ENCODE peak calls at places on chromosomes 12 and 14, in nine cellular contexts. K is sigmoid colon, N is A549, O is AG09309, S is fibroblast of mammary gland, T is lower lobe of right lung, L is PC-3, G is kidney, D is astrocyte. Q is an unnamed sample.

GRCh38 chr12:69240625-69240984 is 1.2 kb downstream of the CPSF6 start:
- DNase-seq in K (no peak), N (peak; percentile 25), L (no peak), T (no peak), D (no peak), G (no peak), S (peak; percentile 20), O (no peak), Q (no peak)

GRCh38 chr12:2976581-2976996 is 17.4 kb downstream of the TEAD4 start:
- DNase-seq in S (no peak), N (no peak), T (no peak), L (no peak), K (no peak), D (no peak), G (no peak), O (no peak), Q (no peak)

GRCh38 chr14:23079716-23080115 is 15.2 kb downstream of the ACIN1 start:
- DNase-seq in K (no peak), T (no peak), G (no peak), O (no peak), S (peak; percentile 68), D (peak; percentile 46), L (no peak), N (no peak), Q (no peak)

GRCh38 chr12:45575823-45576448 is 153.6 kb upstream of the ARID2 start:
- DNase-seq in S (peak; percentile 8), T (no peak), G (no peak), N (no peak), D (no peak), K (no peak), O (no peak), L (no peak), Q (no peak)

GRCh38 chr12:120677765-120678473 is 9.0 kb upstream of the MLEC start:
- DNase-seq in K (no peak), D (no peak), N (peak; percentile 58), T (no peak), S (peak; percentile 67), O (no peak), L (peak; percentile 53), G (peak; percentile 78), Q (peak; percentile 56)

GRCh38 chr14:24894583-24895242 is 155.2 kb downstream of the STXBP6 start:
- DNase-seq in T (no peak), D (no peak), N (no peak), S (no peak), O (no peak), G (no peak), K (no peak), L (no peak), Q (no peak)

GRCh38 chr12:21818627-21819026 is 44.1 kb upstream of the KCNJ8 start:
- DNase-seq in L (no peak), T (no peak), D (peak; percentile 46), O (peak; percentile 61), N (no peak), K (no peak), G (no peak), S (peak; percentile 72), Q (peak; percentile 42)

GRCh38 chr14:61474671-61475070 is 153.3 kb downstream of the PRKCH start:
- DNase-seq in L (no peak), N (no peak), K (no peak), O (no peak), T (no peak), G (no peak), D (no peak), S (no peak), Q (peak; percentile 64)

GRCh38 chr12:115294443-115295133 is 610.6 kb upstream of the TBX3 start:
- DNase-seq in T (no peak), S (no peak), L (peak; percentile 36), G (no peak), N (peak; percentile 84), K (no peak), O (no peak), D (peak; percentile 26), Q (peak; percentile 22)

GRCh38 chr12:29428630-29429029 is 47.7 kb upstream of the ERGIC2 start:
- DNase-seq in D (peak; percentile 59), N (peak; percentile 10), S (peak; percentile 93), T (no peak), K (no peak), L (peak; percentile 99), G (no peak), O (peak; percentile 52), Q (peak; percentile 95)

GRCh38 chr12:3662516-3662915 is 90.4 kb downstream of the CRACR2A start:
- DNase-seq in S (peak; percentile 34), D (no peak), T (no peak), G (no peak), K (no peak), L (peak; percentile 55), O (no peak), N (no peak), Q (no peak)

GRCh38 chr12:93540506-93540905 is 32.0 kb upstream of the SOCS2 start:
- DNase-seq in K (no peak), G (no peak), L (no peak), D (no peak), O (no peak), N (no peak), S (peak; percentile 16), T (no peak), Q (peak; percentile 26)

GRCh38 chr14:74464785-74465184 is 28.3 kb downstream of the NPC2 start:
- DNase-seq in N (no peak), T (no peak), L (no peak), K (no peak), O (no peak), G (no peak), S (no peak), D (no peak), Q (no peak)

GRCh38 chr12:104985206-104985605 is 910 bp upstream of the NOPCHAP1 start:
- DNase-seq in K (no peak), O (no peak), S (no peak), L (no peak), T (no peak), N (peak; percentile 29), D (no peak), G (no peak), Q (no peak)
- TF ChIP-seq CTCF in K (no peak), O (no peak), S (no peak), L (peak; percentile 19), T (no peak), N (no peak), D (no peak), G (no peak), Q (no peak)

GRCh38 chr12:112015938-112016337 is 2.7 kb downstream of the ERP29 start:
- DNase-seq in T (no peak), K (no peak), G (no peak), S (no peak), O (no peak), N (no peak), L (no peak), D (no peak), Q (no peak)

GRCh38 chr12:112022241-112023016 is 9.2 kb downstream of the ERP29 start:
- DNase-seq in G (no peak), S (no peak), K (no peak), T (no peak), D (no peak), N (no peak), O (no peak), L (no peak), Q (no peak)

GRCh38 chr12:112017041-112017440 is 3.8 kb downstream of the ERP29 start:
- DNase-seq in D (no peak), N (no peak), T (no peak), K (no peak), S (no peak), O (no peak), G (no peak), L (peak; percentile 63), Q (no peak)

GRCh38 chr12:112020947-112021457 is 7.8 kb downstream of the ERP29 start:
- DNase-seq in G (no peak), L (no peak), N (no peak), O (no peak), T (no peak), K (no peak), S (no peak), D (no peak), Q (no peak)

GRCh38 chr12:112018571-112019237 is 5.5 kb downstream of the ERP29 start:
- DNase-seq in T (no peak), K (no peak), O (peak; percentile 27), D (peak; percentile 67), L (peak; percentile 95), G (no peak), N (no peak), S (peak; percentile 85), Q (peak; percentile 85)
- H3K4me3 ChIP-seq in T (no peak overlapping the region), K (no peak overlapping the region), O (no peak overlapping the region), D (no peak overlapping the region), L (peak overlapping the region; percentile 14), G (no peak overlapping the region), N (no peak overlapping the region), S (no peak overlapping the region), Q (no peak overlapping the region)

DNA sequence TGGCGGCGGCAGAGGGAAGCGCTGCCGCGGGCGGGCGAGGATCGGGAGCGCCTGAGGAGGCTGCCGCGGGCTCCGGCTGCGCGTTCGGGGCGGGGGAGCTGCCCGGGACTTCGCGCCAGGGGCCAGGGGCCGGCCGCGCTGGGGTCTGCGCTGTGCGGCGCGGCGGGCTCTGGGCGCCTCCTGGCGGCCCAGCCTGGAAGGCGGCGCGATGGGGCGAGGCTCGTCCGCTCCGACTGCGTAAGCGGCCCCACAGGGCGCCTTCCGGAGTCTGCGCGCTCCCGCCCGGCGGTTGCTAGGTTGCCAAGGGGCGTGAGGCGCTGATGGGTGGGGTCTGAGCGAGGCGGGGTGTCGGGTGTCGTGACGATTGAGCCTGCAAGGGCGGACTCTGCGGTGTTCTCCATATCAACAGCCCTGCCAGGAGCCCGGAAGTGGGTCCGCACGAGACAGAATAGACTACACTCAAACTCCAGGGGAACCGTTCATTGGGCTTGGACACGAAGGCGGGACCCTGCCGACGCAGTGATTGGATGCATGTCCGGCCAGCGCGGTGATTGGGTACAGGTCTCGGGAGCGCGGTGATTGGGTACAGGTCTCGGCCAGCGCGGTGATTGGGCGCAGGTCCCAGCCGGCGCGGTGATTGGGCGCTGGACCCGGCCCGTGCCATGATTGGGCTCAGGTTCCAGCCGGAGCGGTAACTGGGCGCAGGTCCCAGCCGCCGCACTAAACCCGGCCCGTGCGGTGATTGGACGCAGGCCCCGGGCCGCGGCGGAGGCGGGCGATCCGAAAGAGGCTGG is at the start of gene TEDC1:
- DNase-seq in L (peak; percentile 99), G (peak; percentile 100), K (peak; percentile 100), D (peak; percentile 100), O (peak; percentile 100), N (peak; percentile 100), S (peak; percentile 100), T (peak; percentile 100), Q (peak; percentile 100)
- TF ChIP-seq CTCF in L (peak; percentile 53), G (peak; percentile 91), K (peak; percentile 11), D (peak; percentile 49), O (peak; percentile 51), N (peak; percentile 95), S (no peak), T (peak; percentile 83), Q (peak; percentile 43)

DNA sequence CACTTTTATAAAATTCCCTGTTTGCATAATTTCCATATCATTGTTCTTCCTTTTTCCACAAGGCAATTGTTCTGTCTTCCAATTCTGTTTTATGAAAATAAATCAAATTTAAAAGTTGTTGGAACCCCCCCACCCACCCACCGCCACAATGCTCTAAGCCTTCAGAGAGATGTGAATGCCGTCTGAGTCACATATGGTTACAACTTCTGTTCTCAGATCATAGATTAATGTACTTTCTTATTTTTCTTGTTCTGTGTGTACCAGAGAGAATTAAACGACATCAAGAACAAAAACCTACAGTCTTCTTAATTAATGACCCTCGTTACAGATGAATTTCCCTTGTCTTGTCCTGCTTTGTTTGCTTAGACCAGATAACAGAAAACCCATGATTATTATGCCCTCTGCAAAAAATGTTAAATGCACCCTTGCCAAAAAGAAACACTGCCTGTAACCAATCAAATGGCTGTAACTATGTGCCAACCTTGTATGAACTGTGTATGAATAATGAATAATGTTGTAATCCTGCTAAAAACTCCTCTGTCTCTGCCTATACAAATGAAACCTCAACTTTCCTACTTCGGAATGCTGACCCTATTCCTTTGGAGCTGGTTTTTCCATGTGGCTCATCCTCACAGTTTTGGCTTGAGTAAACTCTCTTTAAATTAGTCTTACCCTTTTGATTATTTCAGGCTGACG is 14.0 kb downstream of the OR6S1 start:
- DNase-seq in L (peak; percentile 46), O (no peak), T (no peak), N (no peak), S (no peak), G (no peak), D (no peak), K (no peak), Q (peak; percentile 42)
- H3K4me3 ChIP-seq in L (peak overlapping the region; percentile 22), O (no peak overlapping the region), T (no peak overlapping the region), N (no peak overlapping the region), S (no peak overlapping the region), G (no peak overlapping the region), D (no peak overlapping the region), K (no peak overlapping the region), Q (no peak overlapping the region)